ENCODE peak calls at places on chromosomes 16 and 17, in six cellular contexts. T is CD8-positive, alpha-beta T cell; R is esophagus squamous epithelium; G is MM.1S; U is upper lobe of left lung; N is tibial nerve. K is an unnamed sample.

GRCh38 chr17:79841369-79842135 is 2.3 kb upstream of the CBX4 start:
- DNase-seq in R (no peak), T (no peak), G (no peak), U (peak), N (no peak), K (no peak)

GRCh38 chr16:31129568-31130335 is 5.8 kb downstream of the PRSS8 start:
- DNase-seq in T (no peak), R (no peak), N (no peak), U (peak), G (no peak), K (no peak)

GRCh38 chr16:50323335-50324011 is 45.3 kb downstream of the BRD7 start:
- DNase-seq in G (peak), R (no peak), T (no peak), N (no peak), U (no peak), K (peak)

GRCh38 chr16:71254832-71255560 is 24.5 kb upstream of the HYDIN start:
- DNase-seq in T (no peak), U (no peak), G (no peak), R (no peak), N (no peak), K (no peak)

GRCh38 chr17:78231991-78232759 is 744 bp downstream of the TMEM235 start:
- DNase-seq in N (no peak), U (peak), R (no peak), T (peak), G (no peak), K (peak)

GRCh38 chr17:17751489-17751995 is 70.3 kb downstream of the RAI1 start:
- DNase-seq in G (no peak), R (no peak), T (peak), U (no peak), N (no peak), K (no peak)

GRCh38 chr16:48366165-48367093 is 18.8 kb downstream of the SIAH1 start:
- DNase-seq in R (no peak), G (peak), U (no peak), T (peak), N (no peak), K (peak)

GRCh38 chr17:68513932-68514331 is 1.7 kb downstream of the PRKAR1A start:
- DNase-seq in R (no peak), N (no peak), G (no peak), T (no peak), U (no peak), K (no peak)

GRCh38 chr17:28975031-28975430 is 23.7 kb upstream of the PHF12 start:
- DNase-seq in G (no peak), T (no peak), U (no peak), N (no peak), R (no peak), K (no peak)

GRCh38 chr16:9647981-9648701 is 534.1 kb downstream of the GRIN2A start:
- DNase-seq in R (no peak), T (no peak), G (peak), U (no peak), N (no peak), K (peak)

GRCh38 chr17:39527220-39527813 is 66.0 kb downstream of the CDK12 start:
- DNase-seq in G (peak), N (no peak), U (no peak), R (no peak), T (no peak), K (peak)
- TF ChIP-seq CTCF in G (peak), N (peak), U (peak), R (peak), T (peak), K (peak)

GRCh38 chr16:88716601-88717001 is 10.3 kb downstream of the CTU2 start:
- DNase-seq in N (no peak), G (no peak), T (no peak), R (no peak), U (peak), K (no peak)
- H3K4me3 ChIP-seq in N (no peak), G (no peak), T (no peak), R (no peak), U (no peak), K (no peak)

DNA sequence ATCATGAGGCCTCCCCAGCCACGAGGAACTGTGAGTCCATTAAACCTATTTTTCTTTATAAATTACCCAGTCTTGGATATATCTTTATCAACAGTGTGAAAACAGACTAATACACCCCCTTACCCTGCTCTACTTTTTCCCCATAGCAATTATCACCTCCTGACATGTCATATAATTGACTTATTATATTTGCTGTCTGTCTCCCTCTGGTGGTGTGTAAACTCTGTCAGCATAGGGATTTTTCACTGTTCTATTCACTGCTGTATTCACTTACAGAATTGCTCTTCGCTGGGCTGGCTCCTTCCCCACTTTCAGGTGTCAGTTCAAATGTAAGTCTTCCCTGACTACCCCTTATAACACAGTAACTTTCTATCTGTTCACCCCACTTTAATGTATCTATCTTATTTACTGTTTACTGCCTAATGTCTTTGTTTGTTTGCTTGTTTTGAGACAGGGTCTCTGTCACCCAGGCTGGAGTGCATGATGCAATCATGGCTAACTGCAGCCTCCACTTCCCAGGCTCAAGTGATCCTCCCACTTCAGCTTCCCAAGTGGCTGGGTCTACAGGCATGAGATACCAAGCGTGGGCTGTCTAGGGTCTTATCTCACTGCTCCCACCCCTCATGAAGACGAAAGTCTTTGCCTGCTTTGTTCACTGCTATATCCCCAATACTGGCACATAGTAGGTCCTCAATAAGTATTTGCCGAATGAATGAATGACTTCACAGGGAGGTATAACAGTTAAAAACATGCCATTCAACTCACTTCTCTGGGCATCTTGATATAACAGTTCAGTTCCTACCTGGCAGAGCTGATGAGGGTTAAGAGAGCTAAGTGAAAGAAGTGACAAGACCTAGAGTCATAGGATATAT is 52.4 kb upstream of the CDH3 start:
- DNase-seq in U (no peak), T (no peak), N (no peak), G (no peak), R (no peak), K (peak)
- TF ChIP-seq CTCF in U (no peak), T (peak), N (peak), G (peak), R (peak), K (peak)

DNA sequence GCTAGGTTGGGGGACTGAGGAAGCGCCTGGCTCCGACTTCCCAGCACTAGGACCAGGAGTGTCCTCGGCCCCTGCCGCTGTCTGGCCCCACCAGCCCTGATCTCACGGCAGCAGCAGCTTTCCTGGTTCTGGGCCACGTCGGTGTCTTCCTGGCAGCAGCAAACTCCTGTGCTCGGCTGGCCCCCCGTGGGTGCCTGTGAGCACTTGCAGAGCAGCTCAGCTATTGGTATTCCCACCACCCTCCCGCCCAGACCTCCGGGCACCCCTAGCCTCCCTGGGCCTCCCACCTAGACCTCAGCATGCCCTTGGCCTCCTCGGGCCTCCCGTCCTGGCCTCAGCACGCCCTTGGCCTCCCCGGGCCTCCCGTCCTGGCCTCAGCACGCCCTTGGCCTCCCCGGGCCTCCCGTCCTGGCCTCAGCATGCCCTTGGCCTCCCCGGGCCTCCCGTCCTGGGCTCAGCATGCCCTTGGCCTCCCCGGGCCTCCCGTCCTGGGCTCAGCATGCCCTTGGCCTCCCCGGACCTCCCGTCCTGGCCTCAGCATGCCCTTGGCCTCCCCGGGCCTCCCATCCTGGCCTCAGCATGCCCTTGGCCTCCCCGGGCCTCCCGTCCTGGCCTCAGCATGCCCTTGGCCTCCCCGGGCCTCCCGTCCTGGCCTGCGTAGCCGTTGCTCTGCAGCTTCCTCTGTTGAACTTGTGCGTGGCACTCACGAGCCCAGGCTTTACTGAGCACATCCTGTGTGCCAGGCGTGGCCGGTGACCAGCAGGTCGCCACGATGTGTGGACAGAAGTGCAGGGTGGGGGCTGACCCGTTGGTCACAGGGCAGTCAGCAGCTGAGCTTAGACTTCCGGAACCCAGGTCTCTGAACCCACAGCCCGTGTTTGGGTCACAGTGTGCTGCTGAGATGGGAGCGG is 51.8 kb upstream of the ACSF3 start:
- DNase-seq in T (no peak), U (peak), R (no peak), N (no peak), G (no peak), K (no peak)
- H3K4me3 ChIP-seq in T (no peak), U (no peak), R (no peak), N (no peak), G (no peak), K (no peak)